ENCODE peak calls at places on chromosomes 1 and 21, in ten cellular contexts. L is left colon; W is suprapubic skin; P is CD4-positive, alpha-beta T cell; C is fibroblast of the aortic adventitia; H is SHP77; T is prostate gland; Y is activated CD4-positive, alpha-beta T cell treated with anti-CD3 and anti-CD28 coated beads, Interleukin-2, amount 50 U/mL, for 48 hours; J is cardiac muscle cell; K is cardiac fibroblast. X is an unnamed sample.

GRCh38 chr1:125065821-125066180 is 3881.0 kb downstream of the SRGAP2C start:
- DNase-seq in L (no peak), P (no peak), C (no peak), T (no peak), H (no peak), J (no peak), K (no peak), Y (no peak), W (no peak), X (no peak)

GRCh38 chr1:13763264-13763663 is 63.3 kb downstream of the PRDM2 start:
- DNase-seq in P (no peak), C (no peak), T (no peak), J (no peak), H (no peak), K (no peak), Y (no peak), W (no peak), L (no peak), X (no peak)

GRCh38 chr21:45136500-45136899 is 62.1 kb downstream of the ADARB1 start:
- DNase-seq in W (no peak), J (no peak), L (no peak), K (no peak), T (no peak), H (no peak), Y (no peak), C (no peak), P (no peak), X (no peak)

GRCh38 chr1:63615809-63616420 is 22.7 kb downstream of the PGM1 start:
- DNase-seq in Y (peak), W (no peak), P (peak), L (peak), K (peak), T (peak), H (peak), C (peak), J (peak), X (peak)

GRCh38 chr1:40784771-40785151 is 1.2 kb downstream of the KCNQ4 start:
- DNase-seq in W (no peak), J (no peak), C (no peak), P (no peak), H (no peak), L (no peak), Y (no peak), T (no peak), K (no peak), X (no peak)

GRCh38 chr1:53154859-53155438 is 12.5 kb upstream of the SLC1A7 start:
- DNase-seq in K (no peak), J (no peak), H (no peak), Y (no peak), L (no peak), P (no peak), W (no peak), C (no peak), T (no peak), X (no peak)

GRCh38 chr1:170145691-170146676 is at the start of gene NTMT2:
- DNase-seq in K (no peak), T (no peak), W (no peak), C (peak), H (no peak), Y (no peak), P (no peak), J (peak), L (no peak), X (no peak)

GRCh38 chr21:44455524-44456206 is 355 bp downstream of the LRRC3 start:
- DNase-seq in H (no peak), L (peak), W (no peak), J (peak), Y (peak), C (peak), T (peak), P (peak), K (peak), X (peak)

GRCh38 chr1:174215766-174216165 is 56.4 kb downstream of the RABGAP1L start:
- DNase-seq in W (no peak), L (no peak), J (no peak), K (no peak), P (no peak), H (no peak), C (no peak), T (no peak), Y (no peak), X (no peak)

GRCh38 chr21:42271065-42271464 is 44.1 kb downstream of the TFF3 start:
- DNase-seq in J (no peak), Y (no peak), H (no peak), C (no peak), W (no peak), K (no peak), P (no peak), T (no peak), L (no peak), X (no peak)

GRCh38 chr1:100299521-100300222 is 33.7 kb downstream of the RTCA start:
- DNase-seq in P (no peak), Y (peak), W (no peak), K (no peak), L (no peak), J (no peak), C (no peak), T (no peak), H (no peak), X (no peak)

GRCh38 chr1:212487774-212488435 is 55.2 kb downstream of the NENF start:
- DNase-seq in T (no peak), L (no peak), C (no peak), Y (no peak), P (no peak), H (no peak), J (no peak), K (no peak), W (no peak), X (no peak)

GRCh38 chr1:163797816-163798215 is 476.1 kb downstream of the NUF2 start:
- DNase-seq in W (no peak), T (no peak), J (no peak), K (no peak), Y (no peak), P (no peak), C (no peak), L (no peak), H (no peak), X (no peak)

GRCh38 chr1:92464588-92465255 is 22.0 kb downstream of the GFI1 start:
- DNase-seq in T (no peak), P (no peak), J (no peak), L (peak), C (no peak), K (no peak), H (no peak), Y (no peak), W (no peak), X (no peak)

GRCh38 chr1:222329493-222330045 is 218.3 kb downstream of the HHIPL2 start:
- DNase-seq in J (no peak), C (no peak), L (no peak), K (no peak), W (no peak), H (no peak), P (no peak), T (no peak), Y (no peak), X (no peak)

GRCh38 chr1:108050134-108050533 is 85.2 kb upstream of the VAV3 start:
- DNase-seq in J (no peak), T (no peak), C (no peak), H (no peak), Y (no peak), L (no peak), K (peak), W (no peak), P (no peak), X (no peak)

GRCh38 chr1:18649713-18650370 is 19.2 kb downstream of the PAX7 start:
- DNase-seq in C (no peak), P (no peak), Y (no peak), K (no peak), T (no peak), L (no peak), H (no peak), W (no peak), J (peak), X (peak)

GRCh38 chr21:28283652-28284490 is 708.8 kb downstream of the LTN1 start:
- DNase-seq in H (no peak), T (no peak), J (peak), K (peak), P (no peak), L (no peak), C (peak), W (no peak), Y (no peak), X (peak)

GRCh38 chr1:207077470-207078377 is 10.9 kb upstream of the C4BPB start:
- DNase-seq in C (peak), T (peak), Y (peak), W (no peak), P (peak), L (no peak), K (peak), J (peak), H (peak), X (peak)

GRCh38 chr1:26322042-26322331 is 4.2 kb downstream of the CD52 start:
- DNase-seq in T (no peak), J (no peak), L (no peak), K (no peak), C (no peak), P (no peak), H (no peak), Y (no peak), W (no peak), X (no peak)

GRCh38 chr1:2212542-2213491 is 15.3 kb upstream of the SKI start:
- DNase-seq in L (peak), T (peak), C (peak), J (peak), H (peak), K (peak), P (no peak), Y (peak), W (peak), X (peak)

GRCh38 chr21:46459356-46460112 is 843 bp downstream of the DIP2A start:
- DNase-seq in K (peak), L (peak), P (no peak), Y (peak), W (peak), T (peak), C (peak), H (peak), J (peak), X (peak)

GRCh38 chr1:232045134-232045533 is 418.5 kb downstream of the DISC1 start:
- DNase-seq in K (no peak), T (no peak), C (no peak), Y (no peak), L (no peak), P (no peak), H (no peak), W (no peak), J (no peak), X (no peak)

GRCh38 chr1:219732814-219733491 is 120.0 kb upstream of the ZC3H11B start:
- DNase-seq in T (no peak), Y (no peak), C (no peak), K (no peak), J (no peak), H (no peak), P (no peak), L (no peak), W (no peak), X (no peak)

GRCh38 chr1:53391982-53392381 is 64.1 kb upstream of the LRP8 start:
- DNase-seq in C (peak), Y (no peak), L (no peak), J (no peak), K (no peak), W (no peak), T (no peak), P (no peak), H (no peak), X (peak)